ENCODE peak calls at places on chromosomes 5 and 9, in eight cellular contexts. D is stomach, I is vagina, K is HepG2, X is K562, V is HCT116, O is transverse colon, Y is suprapubic skin. W is an unnamed sample.

GRCh38 chr5:116273458-116274242 is 188.8 kb downstream of the COMMD10 start:
- DNase-seq in Y (no peak), K (no peak), X (no peak), O (no peak), D (no peak), I (no peak), V (no peak), W (no peak)

GRCh38 chr9:98990181-98990870 is 46.6 kb downstream of the COL15A1 start:
- DNase-seq in I (peak; percentile 65), D (no peak), X (no peak), O (no peak), Y (peak; percentile 60), K (no peak), V (no peak), W (no peak)

GRCh38 chr9:77980622-77981021 is 51.0 kb downstream of the GNAQ start:
- DNase-seq in O (no peak), D (no peak), K (no peak), X (no peak), Y (no peak), V (no peak), I (no peak), W (no peak)

GRCh38 chr9:114652776-114653555 is 4.6 kb downstream of the TEX53 start:
- DNase-seq in O (no peak), I (no peak), V (no peak), K (no peak), Y (no peak), X (no peak), D (no peak), W (no peak)

GRCh38 chr5:90135979-90136378 is 273.6 kb downstream of the CETN3 start:
- DNase-seq in K (peak; percentile 31), V (no peak), X (peak; percentile 15), Y (no peak), O (peak; percentile 33), I (no peak), D (no peak), W (no peak)

GRCh38 chr5:15387931-15388330 is 112.0 kb upstream of the FBXL7 start:
- DNase-seq in D (no peak), I (no peak), X (no peak), O (no peak), V (no peak), K (peak; percentile 42), Y (no peak), W (no peak)

GRCh38 chr5:44275329-44275728 is 113.9 kb downstream of the FGF10 start:
- DNase-seq in V (no peak), D (no peak), O (no peak), Y (no peak), X (no peak), I (no peak), K (no peak), W (no peak)

GRCh38 chr9:135619599-135619886 is 19.8 kb downstream of the GLT6D1 start:
- DNase-seq in Y (no peak), K (no peak), V (no peak), I (no peak), D (no peak), O (no peak), X (no peak), W (no peak)

GRCh38 chr9:16337322-16338029 is 533.0 kb downstream of the BNC2 start:
- DNase-seq in Y (no peak), D (no peak), V (peak; percentile 66), X (no peak), I (no peak), O (no peak), K (no peak), W (no peak)

GRCh38 chr5:84861306-84861705 is 476.6 kb upstream of the EDIL3 start:
- DNase-seq in O (no peak), Y (no peak), V (no peak), D (no peak), K (no peak), I (no peak), X (no peak), W (no peak)

GRCh38 chr5:1772634-1773033 is 27.0 kb downstream of the MRPL36 start:
- DNase-seq in V (peak; percentile 38), Y (no peak), K (peak; percentile 44), D (no peak), I (no peak), X (no peak), O (no peak), W (no peak)

GRCh38 chr5:95734916-95735315 is 3.8 kb downstream of the RHOBTB3 start:
- DNase-seq in K (no peak), V (no peak), Y (no peak), I (no peak), D (no peak), O (no peak), X (no peak), W (no peak)

GRCh38 chr5:29518176-29518575 is 1675.3 kb upstream of the CDH6 start:
- DNase-seq in K (no peak), Y (no peak), X (no peak), V (no peak), D (no peak), I (no peak), O (no peak), W (no peak)

GRCh38 chr5:154478224-154478565 is at the start of gene HAND1:
- DNase-seq in Y (no peak), I (no peak), K (peak; percentile 25), V (peak; percentile 8), X (peak; percentile 56), O (peak; percentile 75), D (peak; percentile 40), W (no peak)

GRCh38 chr5:148393390-148393741 is 9.6 kb downstream of the FBXO38 start:
- DNase-seq in D (no peak), V (no peak), I (no peak), Y (no peak), K (peak; percentile 37), O (no peak), X (no peak), W (no peak)

GRCh38 chr5:132746592-132747063 is 598 bp upstream of the CCNI2 start:
- DNase-seq in V (peak; percentile 34), O (peak; percentile 66), D (peak; percentile 54), X (no peak), I (no peak), Y (no peak), K (no peak), W (no peak)

GRCh38 chr5:93422652-93423332 is 158.2 kb downstream of the NR2F1-AS1 start:
- DNase-seq in D (no peak), I (no peak), Y (no peak), V (no peak), K (no peak), X (no peak), O (no peak), W (no peak)

GRCh38 chr5:139641116-139642080 is 6.8 kb upstream of the CXXC5 start:
- DNase-seq in I (no peak), X (no peak), K (no peak), Y (no peak), D (peak; percentile 16), V (no peak), O (no peak), W (peak; percentile 11)

GRCh38 chr9:136741885-136742568 is 713 bp downstream of the LCN10 start:
- DNase-seq in I (no peak), X (no peak), D (no peak), V (no peak), O (peak; percentile 43), K (no peak), Y (no peak), W (no peak)
- H3K27me3 ChIP-seq in I (peaks cover 3% of the 10 kb centered on the region), X (no peaks in the 10 kb centered on the region), D (peaks cover 43% of the 10 kb centered on the region), V (no peaks in the 10 kb centered on the region), O (peaks cover 53% of the 10 kb centered on the region), K (peaks cover 22% of the 10 kb centered on the region), Y (peaks cover 67% of the 10 kb centered on the region), W (peaks cover 2% of the 10 kb centered on the region)

GRCh38 chr5:36875789-36876388 is 680 bp upstream of the NIPBL start:
- DNase-seq in Y (peak; percentile 88), X (peak; percentile 74), V (peak; percentile 51), I (no peak), D (peak; percentile 82), O (peak; percentile 86), K (peak; percentile 59), W (peak; percentile 61)
- TF ChIP-seq CTCF in Y (peak; percentile 43), X (peak; percentile 71), V (peak; percentile 33), I (peak; percentile 29), D (no peak), O (peak; percentile 56), K (peak; percentile 66), W (no peak)

DNA sequence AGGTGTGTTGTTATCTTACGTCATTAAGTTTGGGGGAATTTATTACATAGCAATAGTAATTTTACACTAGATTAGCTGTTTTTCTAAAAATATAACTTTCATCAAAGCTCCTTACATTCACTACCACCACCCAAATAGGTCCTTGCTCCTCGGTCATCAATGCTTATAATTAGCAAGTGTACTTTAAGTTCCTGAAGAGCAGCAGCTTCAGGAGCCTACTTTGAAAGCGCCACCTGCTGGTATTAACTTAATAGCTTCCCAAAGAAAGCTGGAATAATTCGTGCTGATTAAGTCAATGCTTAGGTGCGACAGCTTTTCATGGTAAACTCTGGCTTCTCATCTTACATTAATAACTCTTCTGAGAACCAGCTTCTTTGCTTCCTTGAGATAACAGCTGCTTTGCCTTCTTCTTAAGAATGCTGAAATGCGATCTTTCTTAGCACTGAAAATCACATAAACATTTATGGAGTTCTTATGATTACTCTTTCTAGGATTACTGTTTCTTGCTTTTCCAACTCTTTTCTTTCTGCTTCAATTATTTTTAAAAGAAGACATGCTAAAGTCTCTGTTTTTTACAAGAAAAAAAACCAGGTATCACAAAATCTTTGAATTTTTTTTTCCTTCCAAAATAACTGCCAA is 10.0 kb upstream of the C5 start:
- DNase-seq in X (peak; percentile 24), I (no peak), Y (no peak), D (no peak), V (peak; percentile 64), O (no peak), K (peak; percentile 56), W (no peak)
- TF ChIP-seq POLR2AphosphoS5 in X (no peak), I (no peak), Y (no peak), D (no peak), V (no peak), O (no peak), K (no peak), W (no peak)

GRCh38 chr9:132125944-132126720 is 35.7 kb upstream of the NTNG2 start:
- DNase-seq in I (no peak), O (no peak), X (no peak), K (no peak), D (no peak), V (no peak), Y (no peak), W (no peak)

GRCh38 chr9:132129535-132129934 is 32.3 kb upstream of the NTNG2 start:
- DNase-seq in O (no peak), V (no peak), D (no peak), X (peak; percentile 33), I (no peak), Y (no peak), K (no peak), W (no peak)

GRCh38 chr9:132126837-132127236 is 35.0 kb upstream of the NTNG2 start:
- DNase-seq in X (no peak), O (no peak), V (no peak), Y (no peak), I (no peak), K (no peak), D (no peak), W (no peak)

GRCh38 chr9:132125361-132125760 is 36.5 kb upstream of the NTNG2 start:
- DNase-seq in X (no peak), V (no peak), K (no peak), I (no peak), O (no peak), D (no peak), Y (no peak), W (no peak)

DNA sequence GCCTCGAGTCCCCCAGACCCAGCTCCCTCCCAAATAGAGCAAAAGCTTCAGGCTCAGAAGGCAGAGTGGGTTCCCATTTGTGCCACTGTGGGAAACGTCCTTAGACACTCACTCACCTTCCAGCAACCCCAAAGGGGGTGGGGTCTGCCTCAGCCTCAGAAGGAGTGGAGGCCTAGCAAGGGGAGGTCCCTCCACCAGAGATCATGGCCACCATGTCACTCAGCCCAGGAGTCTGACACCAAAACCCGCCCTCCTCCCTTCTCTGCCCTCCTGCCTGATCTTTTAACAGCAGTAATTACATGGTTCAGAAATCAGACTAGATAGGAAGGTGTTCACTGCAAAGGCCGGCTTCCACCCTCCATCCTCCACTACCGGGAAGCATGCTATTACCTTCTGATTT is 33.7 kb upstream of the NTNG2 start:
- DNase-seq in O (no peak), K (no peak), D (no peak), Y (no peak), I (no peak), X (no peak), V (no peak), W (no peak)
- H3K27me3 ChIP-seq in O (peaks cover 84% of the 10 kb centered on the region), K (peaks cover 16% of the 10 kb centered on the region), D (peaks cover 55% of the 10 kb centered on the region), Y (peaks cover 92% of the 10 kb centered on the region), I (no peaks in the 10 kb centered on the region), X (peaks cover 64% of the 10 kb centered on the region), V (peaks cover 33% of the 10 kb centered on the region), W (peaks cover 63% of the 10 kb centered on the region)